ENCODE peak calls at places on chromosome 18, in eight cellular contexts. One of them, this sample, is unnamed. For H3K4me1, the result is how much of the 10 kb centered on the place peaks cover.

GRCh38 chr18:13916559-13916958 is 1.2 kb upstream of the MC2R start:
- DNase-seq in astrocyte: no peak
- DNase-seq in pancreas: no peak
- DNase-seq in heart left ventricle: no peak
- DNase-seq in thyroid gland: no peak
- DNase-seq in stomach: no peak
- DNase-seq in adrenal gland: no peak
- DNase-seq in PC-9: no peak
- DNase-seq in this sample: no peak

GRCh38 chr18:78906066-78906465 is 73.6 kb upstream of the SALL3 start:
- DNase-seq in astrocyte: no peak
- DNase-seq in pancreas: no peak
- DNase-seq in heart left ventricle: no peak
- DNase-seq in thyroid gland: no peak
- DNase-seq in stomach: no peak
- DNase-seq in adrenal gland: no peak
- DNase-seq in PC-9: no peak
- DNase-seq in this sample: no peak

GRCh38 chr18:76923485-76924085 is 101.2 kb downstream of the ZNF236 start:
- DNase-seq in astrocyte: no peak
- DNase-seq in pancreas: no peak
- DNase-seq in heart left ventricle: no peak
- DNase-seq in thyroid gland: no peak
- DNase-seq in stomach: no peak
- DNase-seq in adrenal gland: no peak
- DNase-seq in PC-9: peak
- DNase-seq in this sample: no peak

GRCh38 chr18:76866631-76867030 is 44.3 kb downstream of the ZNF236 start:
- DNase-seq in astrocyte: no peak
- DNase-seq in pancreas: no peak
- DNase-seq in heart left ventricle: no peak
- DNase-seq in thyroid gland: no peak
- DNase-seq in stomach: no peak
- DNase-seq in adrenal gland: no peak
- DNase-seq in PC-9: no peak
- DNase-seq in this sample: no peak

GRCh38 chr18:52060612-52061259 is 279.3 kb upstream of the DCC start:
- DNase-seq in astrocyte: no peak
- DNase-seq in pancreas: no peak
- DNase-seq in heart left ventricle: no peak
- DNase-seq in thyroid gland: no peak
- DNase-seq in stomach: no peak
- DNase-seq in adrenal gland: no peak
- DNase-seq in PC-9: no peak
- DNase-seq in this sample: no peak

GRCh38 chr18:50177294-50177992 is 17.5 kb downstream of the MYO5B start:
- DNase-seq in astrocyte: no peak
- DNase-seq in pancreas: no peak
- DNase-seq in heart left ventricle: no peak
- DNase-seq in thyroid gland: no peak
- DNase-seq in stomach: no peak
- DNase-seq in adrenal gland: no peak
- DNase-seq in PC-9: no peak
- DNase-seq in this sample: peak

GRCh38 chr18:27017901-27018500 is 152.5 kb upstream of the AQP4 start:
- DNase-seq in astrocyte: no peak
- DNase-seq in pancreas: no peak
- DNase-seq in heart left ventricle: no peak
- DNase-seq in thyroid gland: no peak
- DNase-seq in stomach: no peak
- DNase-seq in adrenal gland: no peak
- DNase-seq in PC-9: peak
- DNase-seq in this sample: no peak

GRCh38 chr18:60067426-60068210 is 167.8 kb downstream of the PMAIP1 start:
- DNase-seq in astrocyte: no peak
- DNase-seq in pancreas: no peak
- DNase-seq in heart left ventricle: no peak
- DNase-seq in thyroid gland: no peak
- DNase-seq in stomach: no peak
- DNase-seq in adrenal gland: no peak
- DNase-seq in PC-9: no peak
- DNase-seq in this sample: no peak

GRCh38 chr18:9437049-9437448 is 38.3 kb upstream of the RALBP1 start:
- DNase-seq in astrocyte: peak
- DNase-seq in pancreas: no peak
- DNase-seq in heart left ventricle: no peak
- DNase-seq in thyroid gland: no peak
- DNase-seq in stomach: no peak
- DNase-seq in adrenal gland: no peak
- DNase-seq in PC-9: no peak
- DNase-seq in this sample: no peak

GRCh38 chr18:13217466-13217961 is 1.0 kb upstream of the LDLRAD4 start:
- DNase-seq in astrocyte: peak
- DNase-seq in pancreas: peak
- DNase-seq in heart left ventricle: peak
- DNase-seq in thyroid gland: peak
- DNase-seq in stomach: peak
- DNase-seq in adrenal gland: peak
- DNase-seq in PC-9: peak
- DNase-seq in this sample: peak

GRCh38 chr18:78527984-78528383 is 451.6 kb upstream of the SALL3 start:
- DNase-seq in astrocyte: no peak
- DNase-seq in pancreas: no peak
- DNase-seq in heart left ventricle: no peak
- DNase-seq in thyroid gland: no peak
- DNase-seq in stomach: no peak
- DNase-seq in adrenal gland: no peak
- DNase-seq in PC-9: no peak
- DNase-seq in this sample: no peak

GRCh38 chr18:50961974-50962373 is 5.9 kb upstream of the ELAC1 start:
- DNase-seq in astrocyte: no peak
- DNase-seq in pancreas: no peak
- DNase-seq in heart left ventricle: no peak
- DNase-seq in thyroid gland: no peak
- DNase-seq in stomach: no peak
- DNase-seq in adrenal gland: no peak
- DNase-seq in PC-9: no peak
- DNase-seq in this sample: no peak

GRCh38 chr18:76449110-76449453 is 46.0 kb downstream of the ZNF516 start:
- DNase-seq in astrocyte: no peak
- DNase-seq in pancreas: no peak
- DNase-seq in heart left ventricle: no peak
- DNase-seq in thyroid gland: no peak
- DNase-seq in stomach: no peak
- DNase-seq in adrenal gland: no peak
- DNase-seq in PC-9: no peak
- DNase-seq in this sample: no peak

GRCh38 chr18:2903006-2903405 is 56.2 kb downstream of the EMILIN2 start:
- DNase-seq in astrocyte: peak
- DNase-seq in pancreas: no peak
- DNase-seq in heart left ventricle: peak
- DNase-seq in thyroid gland: peak
- DNase-seq in stomach: no peak
- DNase-seq in adrenal gland: peak
- DNase-seq in PC-9: no peak
- DNase-seq in this sample: peak

GRCh38 chr18:44579028-44579692 is 101.5 kb upstream of the SETBP1 start:
- DNase-seq in astrocyte: peak
- DNase-seq in pancreas: no peak
- DNase-seq in heart left ventricle: no peak
- DNase-seq in thyroid gland: no peak
- DNase-seq in stomach: no peak
- DNase-seq in adrenal gland: no peak
- DNase-seq in PC-9: no peak
- DNase-seq in this sample: no peak

GRCh38 chr18:24427484-24427883 is 1.0 kb downstream of the IMPACT start:
- DNase-seq in astrocyte: peak
- DNase-seq in pancreas: no peak
- DNase-seq in heart left ventricle: no peak
- DNase-seq in thyroid gland: no peak
- DNase-seq in stomach: no peak
- DNase-seq in adrenal gland: no peak
- DNase-seq in PC-9: no peak
- DNase-seq in this sample: no peak

GRCh38 chr18:12598181-12598921 is 59.6 kb downstream of the SPIRE1 start:
- DNase-seq in astrocyte: peak
- DNase-seq in pancreas: no peak
- DNase-seq in heart left ventricle: no peak
- DNase-seq in thyroid gland: no peak
- DNase-seq in stomach: no peak
- DNase-seq in adrenal gland: no peak
- DNase-seq in PC-9: peak
- DNase-seq in this sample: no peak

GRCh38 chr18:72155327-72155726 is 388.8 kb downstream of the CBLN2 start:
- DNase-seq in astrocyte: no peak
- DNase-seq in pancreas: no peak
- DNase-seq in heart left ventricle: no peak
- DNase-seq in thyroid gland: peak
- DNase-seq in stomach: no peak
- DNase-seq in adrenal gland: no peak
- DNase-seq in PC-9: no peak
- DNase-seq in this sample: no peak

GRCh38 chr18:23719634-23720201 is 30.5 kb downstream of the LAMA3 start:
- DNase-seq in astrocyte: peak
- DNase-seq in pancreas: no peak
- DNase-seq in heart left ventricle: peak
- DNase-seq in thyroid gland: peak
- DNase-seq in stomach: no peak
- DNase-seq in adrenal gland: no peak
- DNase-seq in PC-9: peak
- DNase-seq in this sample: no peak

GRCh38 chr18:70469916-70470315 is 181.1 kb downstream of the SOCS6 start:
- DNase-seq in astrocyte: peak
- DNase-seq in pancreas: no peak
- DNase-seq in heart left ventricle: no peak
- DNase-seq in thyroid gland: no peak
- DNase-seq in stomach: no peak
- DNase-seq in adrenal gland: no peak
- DNase-seq in PC-9: no peak
- DNase-seq in this sample: no peak

GRCh38 chr18:62289047-62289446 is 36.1 kb upstream of the TNFRSF11A start:
- DNase-seq in astrocyte: no peak
- DNase-seq in pancreas: no peak
- DNase-seq in heart left ventricle: no peak
- DNase-seq in thyroid gland: no peak
- DNase-seq in stomach: no peak
- DNase-seq in adrenal gland: no peak
- DNase-seq in PC-9: no peak
- DNase-seq in this sample: no peak

GRCh38 chr18:3455090-3455640 is 5.2 kb downstream of the TGIF1 start:
- DNase-seq in astrocyte: no peak
- DNase-seq in pancreas: no peak
- DNase-seq in heart left ventricle: no peak
- DNase-seq in thyroid gland: no peak
- DNase-seq in stomach: no peak
- DNase-seq in adrenal gland: no peak
- DNase-seq in PC-9: no peak
- DNase-seq in this sample: no peak

DNA sequence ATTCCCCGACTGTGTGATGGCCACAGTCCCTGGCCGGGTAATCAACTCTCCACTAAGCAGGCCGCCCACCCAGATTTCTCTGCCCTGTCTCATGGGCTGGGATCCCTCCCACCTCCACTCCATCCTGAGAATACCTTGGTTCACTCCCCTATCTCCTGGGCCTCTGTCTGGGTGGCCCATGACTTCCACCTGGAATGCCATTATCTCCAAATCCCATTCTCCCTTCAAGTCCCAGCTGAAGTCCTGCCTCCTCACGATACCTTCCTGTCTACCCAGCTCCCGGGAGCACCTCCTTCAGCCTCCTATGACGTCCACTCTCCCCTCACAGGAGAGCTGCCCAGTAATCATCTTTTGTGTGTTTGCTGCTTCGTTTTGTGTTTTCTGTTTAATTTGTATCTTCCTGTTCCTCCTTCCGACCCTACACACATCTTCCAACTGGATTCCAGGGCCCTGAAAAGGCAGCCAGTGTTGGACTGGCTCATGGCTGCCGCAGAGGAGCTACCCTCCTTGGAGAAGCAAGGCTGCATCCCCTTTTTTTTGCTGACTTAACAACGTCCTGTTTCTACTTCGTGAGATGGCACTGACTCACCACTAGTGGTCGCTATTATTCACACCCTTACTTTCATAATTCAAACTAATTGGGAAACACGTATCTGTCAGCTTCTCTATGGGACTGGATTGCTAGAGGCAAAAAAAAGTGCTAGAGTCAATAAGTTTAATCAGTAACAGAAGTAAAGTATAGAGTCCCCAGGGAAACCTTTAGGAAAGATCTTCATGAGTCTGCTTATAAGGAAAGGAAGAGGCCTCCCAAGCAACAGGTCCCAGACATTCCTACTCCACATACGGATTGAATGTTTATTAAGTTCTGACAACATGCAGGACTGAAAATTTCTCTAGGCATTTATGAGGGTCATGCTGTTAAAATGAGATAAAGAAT is 171.9 kb upstream of the GATA6 start:
- DNase-seq in astrocyte: peak
- DNase-seq in pancreas: no peak
- DNase-seq in heart left ventricle: no peak
- DNase-seq in thyroid gland: peak
- DNase-seq in stomach: no peak
- DNase-seq in adrenal gland: no peak
- DNase-seq in PC-9: no peak
- DNase-seq in this sample: peak
- TF ChIP-seq CTCF in astrocyte: peak
- TF ChIP-seq CTCF in pancreas: peak
- TF ChIP-seq CTCF in heart left ventricle: peak
- TF ChIP-seq CTCF in thyroid gland: peak
- TF ChIP-seq CTCF in stomach: peak
- TF ChIP-seq CTCF in adrenal gland: peak
- TF ChIP-seq CTCF in PC-9: peak
- TF ChIP-seq CTCF in this sample: peak

GRCh38 chr18:21809725-21810124 is 69.1 kb downstream of the MIB1 start:
- DNase-seq in astrocyte: no peak
- DNase-seq in pancreas: no peak
- DNase-seq in heart left ventricle: no peak
- DNase-seq in thyroid gland: no peak
- DNase-seq in stomach: no peak
- DNase-seq in adrenal gland: no peak
- DNase-seq in PC-9: no peak
- DNase-seq in this sample: no peak
- H3K27ac ChIP-seq in astrocyte: no peak
- H3K27ac ChIP-seq in pancreas: no peak
- H3K27ac ChIP-seq in heart left ventricle: no peak
- H3K27ac ChIP-seq in thyroid gland: no peak
- H3K27ac ChIP-seq in stomach: no peak
- H3K27ac ChIP-seq in adrenal gland: no peak
- H3K27ac ChIP-seq in PC-9: no peak
- H3K27ac ChIP-seq in this sample: no peak

GRCh38 chr18:8329186-8329771 is 280.0 kb upstream of the RAB12 start:
- DNase-seq in astrocyte: peak
- DNase-seq in pancreas: no peak
- DNase-seq in heart left ventricle: no peak
- DNase-seq in thyroid gland: no peak
- DNase-seq in stomach: no peak
- DNase-seq in adrenal gland: no peak
- DNase-seq in PC-9: peak
- DNase-seq in this sample: no peak
- H3K4me1 ChIP-seq in astrocyte: under half
- H3K4me1 ChIP-seq in pancreas: under half
- H3K4me1 ChIP-seq in heart left ventricle: under half
- H3K4me1 ChIP-seq in thyroid gland: under half
- H3K4me1 ChIP-seq in stomach: under half
- H3K4me1 ChIP-seq in adrenal gland: under half
- H3K4me1 ChIP-seq in PC-9: under half
- H3K4me1 ChIP-seq in this sample: under half

GRCh38 chr18:38010971-38011370 is 445.4 kb upstream of the CELF4 start:
- DNase-seq in astrocyte: no peak
- DNase-seq in pancreas: no peak
- DNase-seq in heart left ventricle: no peak
- DNase-seq in thyroid gland: no peak
- DNase-seq in stomach: no peak
- DNase-seq in adrenal gland: no peak
- DNase-seq in PC-9: no peak
- DNase-seq in this sample: no peak
- TF ChIP-seq CTCF in astrocyte: no peak
- TF ChIP-seq CTCF in pancreas: no peak
- TF ChIP-seq CTCF in heart left ventricle: no peak
- TF ChIP-seq CTCF in thyroid gland: no peak
- TF ChIP-seq CTCF in stomach: no peak
- TF ChIP-seq CTCF in adrenal gland: no peak
- TF ChIP-seq CTCF in PC-9: no peak
- TF ChIP-seq CTCF in this sample: no peak